ENCODE peak calls at places on chromosome 3, in eight cellular contexts. One of them, this sample, is unnamed.

GRCh38 chr3:191143224-191143623 is 55.8 kb upstream of the OSTN start:
- DNase-seq in T follicular helper cell: no peak
- DNase-seq in CD4-positive, alpha-beta T cell: no peak
- DNase-seq in H7: no peak
- DNase-seq in activated CD4-positive, alpha-beta T cell treated with anti-CD3 and anti-CD28 coated beads, Interleukin-2, amount 50 U/mL, for 24 hours: no peak
- DNase-seq in transverse colon: no peak
- DNase-seq in NCI-H1436: no peak
- DNase-seq in foreskin melanocyte: no peak
- DNase-seq in this sample: no peak

GRCh38 chr3:49727154-49727923 is 3.6 kb upstream of the GMPPB start:
- DNase-seq in T follicular helper cell: no peak
- DNase-seq in CD4-positive, alpha-beta T cell: no peak
- DNase-seq in H7: no peak
- DNase-seq in activated CD4-positive, alpha-beta T cell treated with anti-CD3 and anti-CD28 coated beads, Interleukin-2, amount 50 U/mL, for 24 hours: no peak
- DNase-seq in transverse colon: no peak
- DNase-seq in NCI-H1436: no peak
- DNase-seq in foreskin melanocyte: no peak
- DNase-seq in this sample: no peak

GRCh38 chr3:188712257-188712924 is 459.4 kb upstream of the TPRG1 start:
- DNase-seq in T follicular helper cell: no peak
- DNase-seq in CD4-positive, alpha-beta T cell: no peak
- DNase-seq in H7: no peak
- DNase-seq in activated CD4-positive, alpha-beta T cell treated with anti-CD3 and anti-CD28 coated beads, Interleukin-2, amount 50 U/mL, for 24 hours: no peak
- DNase-seq in transverse colon: no peak
- DNase-seq in NCI-H1436: no peak
- DNase-seq in foreskin melanocyte: no peak
- DNase-seq in this sample: no peak

GRCh38 chr3:69547457-69548014 is 161.6 kb upstream of the FRMD4B start:
- DNase-seq in T follicular helper cell: no peak
- DNase-seq in CD4-positive, alpha-beta T cell: no peak
- DNase-seq in H7: no peak
- DNase-seq in activated CD4-positive, alpha-beta T cell treated with anti-CD3 and anti-CD28 coated beads, Interleukin-2, amount 50 U/mL, for 24 hours: no peak
- DNase-seq in transverse colon: no peak
- DNase-seq in NCI-H1436: no peak
- DNase-seq in foreskin melanocyte: peak; percentile 91
- DNase-seq in this sample: no peak

GRCh38 chr3:56323986-56324420 is 144.3 kb downstream of the ERC2 start:
- DNase-seq in T follicular helper cell: no peak
- DNase-seq in CD4-positive, alpha-beta T cell: no peak
- DNase-seq in H7: no peak
- DNase-seq in activated CD4-positive, alpha-beta T cell treated with anti-CD3 and anti-CD28 coated beads, Interleukin-2, amount 50 U/mL, for 24 hours: no peak
- DNase-seq in transverse colon: no peak
- DNase-seq in NCI-H1436: no peak
- DNase-seq in foreskin melanocyte: peak; percentile 1
- DNase-seq in this sample: no peak

GRCh38 chr3:193842029-193842782 is 249.2 kb downstream of the OPA1 start:
- DNase-seq in T follicular helper cell: no peak
- DNase-seq in CD4-positive, alpha-beta T cell: no peak
- DNase-seq in H7: no peak
- DNase-seq in activated CD4-positive, alpha-beta T cell treated with anti-CD3 and anti-CD28 coated beads, Interleukin-2, amount 50 U/mL, for 24 hours: no peak
- DNase-seq in transverse colon: peak; percentile 23
- DNase-seq in NCI-H1436: no peak
- DNase-seq in foreskin melanocyte: no peak
- DNase-seq in this sample: no peak

GRCh38 chr3:122357828-122358617 is 25.0 kb downstream of the MIX23 start:
- DNase-seq in T follicular helper cell: no peak
- DNase-seq in CD4-positive, alpha-beta T cell: no peak
- DNase-seq in H7: no peak
- DNase-seq in activated CD4-positive, alpha-beta T cell treated with anti-CD3 and anti-CD28 coated beads, Interleukin-2, amount 50 U/mL, for 24 hours: no peak
- DNase-seq in transverse colon: no peak
- DNase-seq in NCI-H1436: no peak
- DNase-seq in foreskin melanocyte: no peak
- DNase-seq in this sample: no peak

GRCh38 chr3:45123841-45124269 is 22.3 kb downstream of the CDCP1 start:
- DNase-seq in T follicular helper cell: no peak
- DNase-seq in CD4-positive, alpha-beta T cell: no peak
- DNase-seq in H7: no peak
- DNase-seq in activated CD4-positive, alpha-beta T cell treated with anti-CD3 and anti-CD28 coated beads, Interleukin-2, amount 50 U/mL, for 24 hours: no peak
- DNase-seq in transverse colon: no peak
- DNase-seq in NCI-H1436: no peak
- DNase-seq in foreskin melanocyte: no peak
- DNase-seq in this sample: no peak

GRCh38 chr3:18194431-18194830 is 230.7 kb downstream of the SATB1 start:
- DNase-seq in T follicular helper cell: no peak
- DNase-seq in CD4-positive, alpha-beta T cell: no peak
- DNase-seq in H7: no peak
- DNase-seq in activated CD4-positive, alpha-beta T cell treated with anti-CD3 and anti-CD28 coated beads, Interleukin-2, amount 50 U/mL, for 24 hours: no peak
- DNase-seq in transverse colon: no peak
- DNase-seq in NCI-H1436: no peak
- DNase-seq in foreskin melanocyte: no peak
- DNase-seq in this sample: no peak

GRCh38 chr3:186589115-186589514 is 18.6 kb downstream of the DNAJB11 start:
- DNase-seq in T follicular helper cell: no peak
- DNase-seq in CD4-positive, alpha-beta T cell: no peak
- DNase-seq in H7: no peak
- DNase-seq in activated CD4-positive, alpha-beta T cell treated with anti-CD3 and anti-CD28 coated beads, Interleukin-2, amount 50 U/mL, for 24 hours: no peak
- DNase-seq in transverse colon: no peak
- DNase-seq in NCI-H1436: no peak
- DNase-seq in foreskin melanocyte: no peak
- DNase-seq in this sample: no peak

GRCh38 chr3:63508305-63508704 is 144.2 kb upstream of the SNTN start:
- DNase-seq in T follicular helper cell: no peak
- DNase-seq in CD4-positive, alpha-beta T cell: no peak
- DNase-seq in H7: no peak
- DNase-seq in activated CD4-positive, alpha-beta T cell treated with anti-CD3 and anti-CD28 coated beads, Interleukin-2, amount 50 U/mL, for 24 hours: no peak
- DNase-seq in transverse colon: peak; percentile 22
- DNase-seq in NCI-H1436: no peak
- DNase-seq in foreskin melanocyte: no peak
- DNase-seq in this sample: no peak

GRCh38 chr3:112894258-112894657 is 47.6 kb upstream of the CD200R1L start:
- DNase-seq in T follicular helper cell: no peak
- DNase-seq in CD4-positive, alpha-beta T cell: no peak
- DNase-seq in H7: peak; percentile 8
- DNase-seq in activated CD4-positive, alpha-beta T cell treated with anti-CD3 and anti-CD28 coated beads, Interleukin-2, amount 50 U/mL, for 24 hours: no peak
- DNase-seq in transverse colon: no peak
- DNase-seq in NCI-H1436: no peak
- DNase-seq in foreskin melanocyte: no peak
- DNase-seq in this sample: no peak

GRCh38 chr3:3603351-3603750 is 195.9 kb upstream of the LRRN1 start:
- DNase-seq in T follicular helper cell: no peak
- DNase-seq in CD4-positive, alpha-beta T cell: no peak
- DNase-seq in H7: no peak
- DNase-seq in activated CD4-positive, alpha-beta T cell treated with anti-CD3 and anti-CD28 coated beads, Interleukin-2, amount 50 U/mL, for 24 hours: no peak
- DNase-seq in transverse colon: no peak
- DNase-seq in NCI-H1436: no peak
- DNase-seq in foreskin melanocyte: no peak
- DNase-seq in this sample: no peak

GRCh38 chr3:102129774-102130608 is 280.7 kb downstream of the NFKBIZ start:
- DNase-seq in T follicular helper cell: no peak
- DNase-seq in CD4-positive, alpha-beta T cell: no peak
- DNase-seq in H7: no peak
- DNase-seq in activated CD4-positive, alpha-beta T cell treated with anti-CD3 and anti-CD28 coated beads, Interleukin-2, amount 50 U/mL, for 24 hours: no peak
- DNase-seq in transverse colon: no peak
- DNase-seq in NCI-H1436: no peak
- DNase-seq in foreskin melanocyte: peak; percentile 52
- DNase-seq in this sample: no peak

GRCh38 chr3:187809979-187810568 is 64.8 kb upstream of the BCL6 start:
- DNase-seq in T follicular helper cell: no peak
- DNase-seq in CD4-positive, alpha-beta T cell: no peak
- DNase-seq in H7: no peak
- DNase-seq in activated CD4-positive, alpha-beta T cell treated with anti-CD3 and anti-CD28 coated beads, Interleukin-2, amount 50 U/mL, for 24 hours: no peak
- DNase-seq in transverse colon: no peak
- DNase-seq in NCI-H1436: no peak
- DNase-seq in foreskin melanocyte: no peak
- DNase-seq in this sample: no peak

GRCh38 chr3:30743086-30743619 is 136.8 kb downstream of the TGFBR2 start:
- DNase-seq in T follicular helper cell: no peak
- DNase-seq in CD4-positive, alpha-beta T cell: no peak
- DNase-seq in H7: no peak
- DNase-seq in activated CD4-positive, alpha-beta T cell treated with anti-CD3 and anti-CD28 coated beads, Interleukin-2, amount 50 U/mL, for 24 hours: no peak
- DNase-seq in transverse colon: no peak
- DNase-seq in NCI-H1436: no peak
- DNase-seq in foreskin melanocyte: no peak
- DNase-seq in this sample: no peak

GRCh38 chr3:128297401-128298138 is 144.3 kb downstream of the EEFSEC start:
- DNase-seq in T follicular helper cell: no peak
- DNase-seq in CD4-positive, alpha-beta T cell: no peak
- DNase-seq in H7: peak; percentile 0
- DNase-seq in activated CD4-positive, alpha-beta T cell treated with anti-CD3 and anti-CD28 coated beads, Interleukin-2, amount 50 U/mL, for 24 hours: no peak
- DNase-seq in transverse colon: peak; percentile 20
- DNase-seq in NCI-H1436: no peak
- DNase-seq in foreskin melanocyte: peak; percentile 61
- DNase-seq in this sample: no peak

GRCh38 chr3:114454592-114455251 is 160.9 kb downstream of the TIGIT start:
- DNase-seq in T follicular helper cell: no peak
- DNase-seq in CD4-positive, alpha-beta T cell: no peak
- DNase-seq in H7: no peak
- DNase-seq in activated CD4-positive, alpha-beta T cell treated with anti-CD3 and anti-CD28 coated beads, Interleukin-2, amount 50 U/mL, for 24 hours: no peak
- DNase-seq in transverse colon: no peak
- DNase-seq in NCI-H1436: peak; percentile 79
- DNase-seq in foreskin melanocyte: no peak
- DNase-seq in this sample: no peak

GRCh38 chr3:127161236-127161635 is 31.7 kb upstream of the PRR23E start:
- DNase-seq in T follicular helper cell: no peak
- DNase-seq in CD4-positive, alpha-beta T cell: no peak
- DNase-seq in H7: no peak
- DNase-seq in activated CD4-positive, alpha-beta T cell treated with anti-CD3 and anti-CD28 coated beads, Interleukin-2, amount 50 U/mL, for 24 hours: no peak
- DNase-seq in transverse colon: no peak
- DNase-seq in NCI-H1436: no peak
- DNase-seq in foreskin melanocyte: no peak
- DNase-seq in this sample: no peak

GRCh38 chr3:72444642-72445223 is 403.5 kb downstream of the SHQ1 start:
- DNase-seq in T follicular helper cell: no peak
- DNase-seq in CD4-positive, alpha-beta T cell: no peak
- DNase-seq in H7: no peak
- DNase-seq in activated CD4-positive, alpha-beta T cell treated with anti-CD3 and anti-CD28 coated beads, Interleukin-2, amount 50 U/mL, for 24 hours: no peak
- DNase-seq in transverse colon: no peak
- DNase-seq in NCI-H1436: no peak
- DNase-seq in foreskin melanocyte: no peak
- DNase-seq in this sample: no peak

GRCh38 chr3:99868438-99868723 is 50.7 kb downstream of the CMSS1 start:
- DNase-seq in T follicular helper cell: no peak
- DNase-seq in CD4-positive, alpha-beta T cell: no peak
- DNase-seq in H7: no peak
- DNase-seq in activated CD4-positive, alpha-beta T cell treated with anti-CD3 and anti-CD28 coated beads, Interleukin-2, amount 50 U/mL, for 24 hours: no peak
- DNase-seq in transverse colon: no peak
- DNase-seq in NCI-H1436: peak; percentile 11
- DNase-seq in foreskin melanocyte: no peak
- DNase-seq in this sample: no peak

GRCh38 chr3:109702252-109702651 is 364.9 kb upstream of the DPPA4 start:
- DNase-seq in T follicular helper cell: no peak
- DNase-seq in CD4-positive, alpha-beta T cell: no peak
- DNase-seq in H7: no peak
- DNase-seq in activated CD4-positive, alpha-beta T cell treated with anti-CD3 and anti-CD28 coated beads, Interleukin-2, amount 50 U/mL, for 24 hours: no peak
- DNase-seq in transverse colon: no peak
- DNase-seq in NCI-H1436: no peak
- DNase-seq in foreskin melanocyte: no peak
- DNase-seq in this sample: no peak

GRCh38 chr3:127702151-127702578 is 29.4 kb downstream of the ABTB1 start:
- DNase-seq in T follicular helper cell: no peak
- DNase-seq in CD4-positive, alpha-beta T cell: no peak
- DNase-seq in H7: no peak
- DNase-seq in activated CD4-positive, alpha-beta T cell treated with anti-CD3 and anti-CD28 coated beads, Interleukin-2, amount 50 U/mL, for 24 hours: no peak
- DNase-seq in transverse colon: no peak
- DNase-seq in NCI-H1436: no peak
- DNase-seq in foreskin melanocyte: no peak
- DNase-seq in this sample: no peak

GRCh38 chr3:4722103-4722502 is 229.0 kb downstream of the ITPR1 start:
- DNase-seq in T follicular helper cell: no peak
- DNase-seq in CD4-positive, alpha-beta T cell: no peak
- DNase-seq in H7: no peak
- DNase-seq in activated CD4-positive, alpha-beta T cell treated with anti-CD3 and anti-CD28 coated beads, Interleukin-2, amount 50 U/mL, for 24 hours: no peak
- DNase-seq in transverse colon: peak; percentile 57
- DNase-seq in NCI-H1436: no peak
- DNase-seq in foreskin melanocyte: peak; percentile 62
- DNase-seq in this sample: no peak

This sample was measured in stimulated activated CD8-positive, alpha-beta memory T cell treated with anti-CD3 and anti-CD28 coated beads, Interleukin-15, amount 100 ng/mL, for 4 hours.